ENCODE peak calls at places on chromosomes 11 and 22, in nine cellular contexts. One of them, this sample, is unnamed.

GRCh38 chr22:29003975-29004646 is 57.5 kb downstream of the C22orf31 start:
- DNase-seq in natural killer cell treated with Interleukin-12 subunit alpha and Interleukin-12 subunit beta and Interleukin-15 and Interleukin-18, amount 100 ng/mL, for 72 hours: no peak
- DNase-seq in activated T-cell treated with anti-CD3 and anti-CD28 coated beads for 1 hour: no peak
- DNase-seq in activated naive CD8-positive, alpha-beta T cell treated with anti-CD3 and anti-CD28 coated beads, Interleukin-2, amount 50 U/mL, for 24 hours: no peak
- DNase-seq in NCI-H2029: peak
- DNase-seq in T-helper 2 cell: no peak
- DNase-seq in caudate nucleus: no peak
- DNase-seq in HFFc6: no peak
- DNase-seq in non-pigmented ciliary epithelial cell: no peak
- DNase-seq in this sample: no peak

GRCh38 chr22:32708835-32709234 is 92.7 kb upstream of the TIMP3 start:
- DNase-seq in natural killer cell treated with Interleukin-12 subunit alpha and Interleukin-12 subunit beta and Interleukin-15 and Interleukin-18, amount 100 ng/mL, for 72 hours: no peak
- DNase-seq in activated T-cell treated with anti-CD3 and anti-CD28 coated beads for 1 hour: no peak
- DNase-seq in activated naive CD8-positive, alpha-beta T cell treated with anti-CD3 and anti-CD28 coated beads, Interleukin-2, amount 50 U/mL, for 24 hours: no peak
- DNase-seq in NCI-H2029: no peak
- DNase-seq in T-helper 2 cell: no peak
- DNase-seq in caudate nucleus: no peak
- DNase-seq in HFFc6: peak
- DNase-seq in non-pigmented ciliary epithelial cell: no peak
- DNase-seq in this sample: no peak

GRCh38 chr11:126634963-126635362 is 279.5 kb downstream of the ST3GAL4 start:
- DNase-seq in natural killer cell treated with Interleukin-12 subunit alpha and Interleukin-12 subunit beta and Interleukin-15 and Interleukin-18, amount 100 ng/mL, for 72 hours: no peak
- DNase-seq in activated T-cell treated with anti-CD3 and anti-CD28 coated beads for 1 hour: no peak
- DNase-seq in activated naive CD8-positive, alpha-beta T cell treated with anti-CD3 and anti-CD28 coated beads, Interleukin-2, amount 50 U/mL, for 24 hours: no peak
- DNase-seq in NCI-H2029: no peak
- DNase-seq in T-helper 2 cell: no peak
- DNase-seq in caudate nucleus: no peak
- DNase-seq in HFFc6: no peak
- DNase-seq in non-pigmented ciliary epithelial cell: no peak
- DNase-seq in this sample: no peak

GRCh38 chr11:85953491-85954143 is 98.4 kb downstream of the CCDC83 start:
- DNase-seq in natural killer cell treated with Interleukin-12 subunit alpha and Interleukin-12 subunit beta and Interleukin-15 and Interleukin-18, amount 100 ng/mL, for 72 hours: no peak
- DNase-seq in activated T-cell treated with anti-CD3 and anti-CD28 coated beads for 1 hour: no peak
- DNase-seq in activated naive CD8-positive, alpha-beta T cell treated with anti-CD3 and anti-CD28 coated beads, Interleukin-2, amount 50 U/mL, for 24 hours: no peak
- DNase-seq in NCI-H2029: no peak
- DNase-seq in T-helper 2 cell: no peak
- DNase-seq in caudate nucleus: no peak
- DNase-seq in HFFc6: no peak
- DNase-seq in non-pigmented ciliary epithelial cell: no peak
- DNase-seq in this sample: no peak

GRCh38 chr11:114315749-114316368 is 19.7 kb downstream of the NNMT start:
- DNase-seq in natural killer cell treated with Interleukin-12 subunit alpha and Interleukin-12 subunit beta and Interleukin-15 and Interleukin-18, amount 100 ng/mL, for 72 hours: no peak
- DNase-seq in activated T-cell treated with anti-CD3 and anti-CD28 coated beads for 1 hour: no peak
- DNase-seq in activated naive CD8-positive, alpha-beta T cell treated with anti-CD3 and anti-CD28 coated beads, Interleukin-2, amount 50 U/mL, for 24 hours: no peak
- DNase-seq in NCI-H2029: peak
- DNase-seq in T-helper 2 cell: peak
- DNase-seq in caudate nucleus: no peak
- DNase-seq in HFFc6: no peak
- DNase-seq in non-pigmented ciliary epithelial cell: no peak
- DNase-seq in this sample: no peak

GRCh38 chr11:132278801-132279574 is 908.6 kb downstream of the NTM start:
- DNase-seq in natural killer cell treated with Interleukin-12 subunit alpha and Interleukin-12 subunit beta and Interleukin-15 and Interleukin-18, amount 100 ng/mL, for 72 hours: no peak
- DNase-seq in activated T-cell treated with anti-CD3 and anti-CD28 coated beads for 1 hour: no peak
- DNase-seq in activated naive CD8-positive, alpha-beta T cell treated with anti-CD3 and anti-CD28 coated beads, Interleukin-2, amount 50 U/mL, for 24 hours: no peak
- DNase-seq in NCI-H2029: no peak
- DNase-seq in T-helper 2 cell: peak
- DNase-seq in caudate nucleus: no peak
- DNase-seq in HFFc6: peak
- DNase-seq in non-pigmented ciliary epithelial cell: peak
- DNase-seq in this sample: no peak

GRCh38 chr11:116703421-116703820 is 69.4 kb downstream of the BUD13 start:
- DNase-seq in natural killer cell treated with Interleukin-12 subunit alpha and Interleukin-12 subunit beta and Interleukin-15 and Interleukin-18, amount 100 ng/mL, for 72 hours: no peak
- DNase-seq in activated T-cell treated with anti-CD3 and anti-CD28 coated beads for 1 hour: no peak
- DNase-seq in activated naive CD8-positive, alpha-beta T cell treated with anti-CD3 and anti-CD28 coated beads, Interleukin-2, amount 50 U/mL, for 24 hours: no peak
- DNase-seq in NCI-H2029: peak
- DNase-seq in T-helper 2 cell: peak
- DNase-seq in caudate nucleus: peak
- DNase-seq in HFFc6: no peak
- DNase-seq in non-pigmented ciliary epithelial cell: no peak
- DNase-seq in this sample: peak

GRCh38 chr22:47139790-47140119 is 377.3 kb downstream of the TBC1D22A start:
- DNase-seq in natural killer cell treated with Interleukin-12 subunit alpha and Interleukin-12 subunit beta and Interleukin-15 and Interleukin-18, amount 100 ng/mL, for 72 hours: no peak
- DNase-seq in activated T-cell treated with anti-CD3 and anti-CD28 coated beads for 1 hour: no peak
- DNase-seq in activated naive CD8-positive, alpha-beta T cell treated with anti-CD3 and anti-CD28 coated beads, Interleukin-2, amount 50 U/mL, for 24 hours: no peak
- DNase-seq in NCI-H2029: no peak
- DNase-seq in T-helper 2 cell: no peak
- DNase-seq in caudate nucleus: no peak
- DNase-seq in HFFc6: no peak
- DNase-seq in non-pigmented ciliary epithelial cell: no peak
- DNase-seq in this sample: no peak

GRCh38 chr11:121892131-121892681 is 223.8 kb downstream of the BLID start:
- DNase-seq in natural killer cell treated with Interleukin-12 subunit alpha and Interleukin-12 subunit beta and Interleukin-15 and Interleukin-18, amount 100 ng/mL, for 72 hours: no peak
- DNase-seq in activated T-cell treated with anti-CD3 and anti-CD28 coated beads for 1 hour: no peak
- DNase-seq in activated naive CD8-positive, alpha-beta T cell treated with anti-CD3 and anti-CD28 coated beads, Interleukin-2, amount 50 U/mL, for 24 hours: no peak
- DNase-seq in NCI-H2029: no peak
- DNase-seq in T-helper 2 cell: no peak
- DNase-seq in caudate nucleus: no peak
- DNase-seq in HFFc6: peak
- DNase-seq in non-pigmented ciliary epithelial cell: peak
- DNase-seq in this sample: peak

GRCh38 chr22:44103735-44104134 is 77.0 kb upstream of the PARVG start:
- DNase-seq in natural killer cell treated with Interleukin-12 subunit alpha and Interleukin-12 subunit beta and Interleukin-15 and Interleukin-18, amount 100 ng/mL, for 72 hours: no peak
- DNase-seq in activated T-cell treated with anti-CD3 and anti-CD28 coated beads for 1 hour: no peak
- DNase-seq in activated naive CD8-positive, alpha-beta T cell treated with anti-CD3 and anti-CD28 coated beads, Interleukin-2, amount 50 U/mL, for 24 hours: no peak
- DNase-seq in NCI-H2029: no peak
- DNase-seq in T-helper 2 cell: no peak
- DNase-seq in caudate nucleus: no peak
- DNase-seq in HFFc6: no peak
- DNase-seq in non-pigmented ciliary epithelial cell: no peak
- DNase-seq in this sample: no peak

GRCh38 chr11:73931039-73931645 is 19.7 kb upstream of the DNAJB13 start:
- DNase-seq in natural killer cell treated with Interleukin-12 subunit alpha and Interleukin-12 subunit beta and Interleukin-15 and Interleukin-18, amount 100 ng/mL, for 72 hours: no peak
- DNase-seq in activated T-cell treated with anti-CD3 and anti-CD28 coated beads for 1 hour: no peak
- DNase-seq in activated naive CD8-positive, alpha-beta T cell treated with anti-CD3 and anti-CD28 coated beads, Interleukin-2, amount 50 U/mL, for 24 hours: no peak
- DNase-seq in NCI-H2029: peak
- DNase-seq in T-helper 2 cell: peak
- DNase-seq in caudate nucleus: no peak
- DNase-seq in HFFc6: peak
- DNase-seq in non-pigmented ciliary epithelial cell: peak
- DNase-seq in this sample: no peak

GRCh38 chr11:73156686-73157085 is 14.6 kb upstream of the FCHSD2 start:
- DNase-seq in natural killer cell treated with Interleukin-12 subunit alpha and Interleukin-12 subunit beta and Interleukin-15 and Interleukin-18, amount 100 ng/mL, for 72 hours: no peak
- DNase-seq in activated T-cell treated with anti-CD3 and anti-CD28 coated beads for 1 hour: no peak
- DNase-seq in activated naive CD8-positive, alpha-beta T cell treated with anti-CD3 and anti-CD28 coated beads, Interleukin-2, amount 50 U/mL, for 24 hours: no peak
- DNase-seq in NCI-H2029: no peak
- DNase-seq in T-helper 2 cell: no peak
- DNase-seq in caudate nucleus: no peak
- DNase-seq in HFFc6: no peak
- DNase-seq in non-pigmented ciliary epithelial cell: no peak
- DNase-seq in this sample: no peak

GRCh38 chr11:62370743-62371440 is 33.6 kb downstream of the ASRGL1 start:
- DNase-seq in natural killer cell treated with Interleukin-12 subunit alpha and Interleukin-12 subunit beta and Interleukin-15 and Interleukin-18, amount 100 ng/mL, for 72 hours: peak
- DNase-seq in activated T-cell treated with anti-CD3 and anti-CD28 coated beads for 1 hour: peak
- DNase-seq in activated naive CD8-positive, alpha-beta T cell treated with anti-CD3 and anti-CD28 coated beads, Interleukin-2, amount 50 U/mL, for 24 hours: peak
- DNase-seq in NCI-H2029: no peak
- DNase-seq in T-helper 2 cell: peak
- DNase-seq in caudate nucleus: no peak
- DNase-seq in HFFc6: no peak
- DNase-seq in non-pigmented ciliary epithelial cell: no peak
- DNase-seq in this sample: no peak

GRCh38 chr11:63610604-63611394 is 3.4 kb downstream of the PLAAT3 start:
- DNase-seq in natural killer cell treated with Interleukin-12 subunit alpha and Interleukin-12 subunit beta and Interleukin-15 and Interleukin-18, amount 100 ng/mL, for 72 hours: no peak
- DNase-seq in activated T-cell treated with anti-CD3 and anti-CD28 coated beads for 1 hour: no peak
- DNase-seq in activated naive CD8-positive, alpha-beta T cell treated with anti-CD3 and anti-CD28 coated beads, Interleukin-2, amount 50 U/mL, for 24 hours: no peak
- DNase-seq in NCI-H2029: no peak
- DNase-seq in T-helper 2 cell: no peak
- DNase-seq in caudate nucleus: no peak
- DNase-seq in HFFc6: no peak
- DNase-seq in non-pigmented ciliary epithelial cell: no peak
- DNase-seq in this sample: peak

GRCh38 chr22:23696326-23696851 is 5.6 kb downstream of the RGL4 start:
- DNase-seq in natural killer cell treated with Interleukin-12 subunit alpha and Interleukin-12 subunit beta and Interleukin-15 and Interleukin-18, amount 100 ng/mL, for 72 hours: peak
- DNase-seq in activated T-cell treated with anti-CD3 and anti-CD28 coated beads for 1 hour: peak
- DNase-seq in activated naive CD8-positive, alpha-beta T cell treated with anti-CD3 and anti-CD28 coated beads, Interleukin-2, amount 50 U/mL, for 24 hours: peak
- DNase-seq in NCI-H2029: no peak
- DNase-seq in T-helper 2 cell: peak
- DNase-seq in caudate nucleus: no peak
- DNase-seq in HFFc6: no peak
- DNase-seq in non-pigmented ciliary epithelial cell: no peak
- DNase-seq in this sample: no peak

GRCh38 chr11:75673977-75674582 is 5.2 kb upstream of the MAP6 start:
- DNase-seq in natural killer cell treated with Interleukin-12 subunit alpha and Interleukin-12 subunit beta and Interleukin-15 and Interleukin-18, amount 100 ng/mL, for 72 hours: peak
- DNase-seq in activated T-cell treated with anti-CD3 and anti-CD28 coated beads for 1 hour: no peak
- DNase-seq in activated naive CD8-positive, alpha-beta T cell treated with anti-CD3 and anti-CD28 coated beads, Interleukin-2, amount 50 U/mL, for 24 hours: peak
- DNase-seq in NCI-H2029: no peak
- DNase-seq in T-helper 2 cell: peak
- DNase-seq in caudate nucleus: no peak
- DNase-seq in HFFc6: peak
- DNase-seq in non-pigmented ciliary epithelial cell: no peak
- DNase-seq in this sample: no peak

GRCh38 chr11:4922304-4922703 is 1.8 kb downstream of the OR51G1 start:
- DNase-seq in natural killer cell treated with Interleukin-12 subunit alpha and Interleukin-12 subunit beta and Interleukin-15 and Interleukin-18, amount 100 ng/mL, for 72 hours: no peak
- DNase-seq in activated T-cell treated with anti-CD3 and anti-CD28 coated beads for 1 hour: no peak
- DNase-seq in activated naive CD8-positive, alpha-beta T cell treated with anti-CD3 and anti-CD28 coated beads, Interleukin-2, amount 50 U/mL, for 24 hours: no peak
- DNase-seq in NCI-H2029: no peak
- DNase-seq in T-helper 2 cell: no peak
- DNase-seq in caudate nucleus: no peak
- DNase-seq in HFFc6: no peak
- DNase-seq in non-pigmented ciliary epithelial cell: no peak
- DNase-seq in this sample: no peak

GRCh38 chr11:69467196-69467595 is 14.3 kb upstream of the LINC01488 start:
- DNase-seq in natural killer cell treated with Interleukin-12 subunit alpha and Interleukin-12 subunit beta and Interleukin-15 and Interleukin-18, amount 100 ng/mL, for 72 hours: no peak
- DNase-seq in activated T-cell treated with anti-CD3 and anti-CD28 coated beads for 1 hour: no peak
- DNase-seq in activated naive CD8-positive, alpha-beta T cell treated with anti-CD3 and anti-CD28 coated beads, Interleukin-2, amount 50 U/mL, for 24 hours: no peak
- DNase-seq in NCI-H2029: no peak
- DNase-seq in T-helper 2 cell: no peak
- DNase-seq in caudate nucleus: no peak
- DNase-seq in HFFc6: no peak
- DNase-seq in non-pigmented ciliary epithelial cell: no peak
- DNase-seq in this sample: no peak

GRCh38 chr11:8962827-8963226 is 1.4 kb downstream of the TMEM9B start:
- DNase-seq in natural killer cell treated with Interleukin-12 subunit alpha and Interleukin-12 subunit beta and Interleukin-15 and Interleukin-18, amount 100 ng/mL, for 72 hours: no peak
- DNase-seq in activated T-cell treated with anti-CD3 and anti-CD28 coated beads for 1 hour: no peak
- DNase-seq in activated naive CD8-positive, alpha-beta T cell treated with anti-CD3 and anti-CD28 coated beads, Interleukin-2, amount 50 U/mL, for 24 hours: no peak
- DNase-seq in NCI-H2029: no peak
- DNase-seq in T-helper 2 cell: no peak
- DNase-seq in caudate nucleus: no peak
- DNase-seq in HFFc6: no peak
- DNase-seq in non-pigmented ciliary epithelial cell: no peak
- DNase-seq in this sample: no peak